ENCODE peak calls at places on chromosomes 3 and 15, in four cellular contexts. F, Y, P and I are unnamed samples. For H3K4me1, the result is how much of the 10 kb centered on the place peaks cover.

GRCh38 chr3:177597325-177598109 is 400.2 kb upstream of the TBL1XR1 start:
- DNase-seq in F (peak), Y (peak), P (no peak), I (no peak)

GRCh38 chr3:5155241-5155640 is 32.3 kb upstream of the EDEM1 start:
- DNase-seq in F (no peak), Y (no peak), P (no peak), I (no peak)

GRCh38 chr15:42084465-42085235 is 9.7 kb downstream of the PLA2G4D start:
- DNase-seq in F (peak), Y (peak), P (peak), I (peak)

GRCh38 chr15:65856821-65857455 is 12.4 kb upstream of the RAB11A start:
- DNase-seq in F (peak), Y (peak), P (peak), I (peak)

GRCh38 chr3:112132975-112133448 is at the start of gene GCSAM:
- DNase-seq in F (peak), Y (no peak), P (no peak), I (peak)

GRCh38 chr15:93981706-93982105 is 249.7 kb upstream of the MCTP2 start:
- DNase-seq in F (no peak), Y (no peak), P (no peak), I (no peak)

GRCh38 chr3:167936010-167936409 is 159.7 kb downstream of the GOLIM4 start:
- DNase-seq in F (peak), Y (no peak), P (no peak), I (no peak)

GRCh38 chr3:180073561-180073960 is 36.8 kb upstream of the PEX5L start:
- DNase-seq in F (no peak), Y (no peak), P (no peak), I (no peak)

GRCh38 chr15:70093481-70094309 is 4.0 kb downstream of the TLE3 start:
- DNase-seq in F (no peak), Y (no peak), P (no peak), I (no peak)

GRCh38 chr3:34683851-34684250 is 885.4 kb downstream of the PDCD6IP start:
- DNase-seq in F (peak), Y (peak), P (peak), I (peak)

GRCh38 chr3:179438836-179439235 is 12.4 kb downstream of the GNB4 start:
- DNase-seq in F (no peak), Y (no peak), P (no peak), I (no peak)

GRCh38 chr15:35673093-35673573 is 127.2 kb upstream of the DPH6 start:
- DNase-seq in F (no peak), Y (no peak), P (no peak), I (no peak)

GRCh38 chr3:30313840-30314239 is 292.6 kb upstream of the TGFBR2 start:
- DNase-seq in F (no peak), Y (no peak), P (no peak), I (no peak)

GRCh38 chr3:56986347-56986746 is 74.1 kb upstream of the SPATA12 start:
- DNase-seq in F (no peak), Y (no peak), P (no peak), I (no peak)
- H3K4me1 ChIP-seq in F (under half), Y (under half), P (under half), I (under half)

DNA sequence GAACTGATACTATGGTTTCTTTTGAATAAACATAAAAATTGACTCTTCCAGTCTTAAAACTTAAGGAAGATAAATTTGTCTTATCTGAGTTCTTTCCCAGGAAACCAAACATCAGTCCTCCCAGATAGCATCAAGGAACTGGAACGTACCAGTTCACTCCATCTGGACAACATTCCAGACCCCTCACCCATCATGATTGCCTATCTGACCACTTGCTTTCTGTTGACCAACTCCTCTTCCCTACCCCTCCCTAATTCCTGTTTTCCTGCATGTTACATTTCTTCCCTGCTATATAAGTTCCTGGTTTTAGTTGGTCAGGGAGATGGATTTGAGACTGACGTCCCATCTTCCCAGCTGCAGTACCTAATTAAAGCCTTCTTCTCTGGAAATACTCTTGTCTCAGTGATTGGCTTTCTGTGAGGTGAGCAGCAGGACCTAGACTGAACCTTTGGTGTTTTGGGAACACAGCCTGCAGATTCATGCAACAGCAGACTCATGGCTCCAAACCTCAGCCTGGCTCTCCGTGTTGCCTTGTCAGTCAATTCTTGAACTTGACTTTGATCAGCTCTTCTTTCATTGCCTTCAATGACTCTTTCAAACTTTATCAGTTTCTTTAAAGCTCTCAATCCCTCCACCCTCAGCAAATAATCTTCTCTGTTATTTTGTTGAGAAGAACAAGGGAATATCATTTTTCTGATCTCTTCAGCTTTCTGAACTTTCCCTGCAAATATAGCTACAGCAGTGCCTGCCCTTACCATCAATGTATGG is 123.6 kb downstream of the RPL22L1 start:
- DNase-seq in F (no peak), Y (no peak), P (no peak), I (no peak)
- H3K4me1 ChIP-seq in F (under half), Y (under half), P (under half), I (under half)

GRCh38 chr3:188236241-188236640 is 82.3 kb downstream of the LPP start:
- DNase-seq in F (no peak), Y (no peak), P (no peak), I (no peak)
- H3K4me1 ChIP-seq in F (under half), Y (under half), P (half or more), I (under half)

DNA sequence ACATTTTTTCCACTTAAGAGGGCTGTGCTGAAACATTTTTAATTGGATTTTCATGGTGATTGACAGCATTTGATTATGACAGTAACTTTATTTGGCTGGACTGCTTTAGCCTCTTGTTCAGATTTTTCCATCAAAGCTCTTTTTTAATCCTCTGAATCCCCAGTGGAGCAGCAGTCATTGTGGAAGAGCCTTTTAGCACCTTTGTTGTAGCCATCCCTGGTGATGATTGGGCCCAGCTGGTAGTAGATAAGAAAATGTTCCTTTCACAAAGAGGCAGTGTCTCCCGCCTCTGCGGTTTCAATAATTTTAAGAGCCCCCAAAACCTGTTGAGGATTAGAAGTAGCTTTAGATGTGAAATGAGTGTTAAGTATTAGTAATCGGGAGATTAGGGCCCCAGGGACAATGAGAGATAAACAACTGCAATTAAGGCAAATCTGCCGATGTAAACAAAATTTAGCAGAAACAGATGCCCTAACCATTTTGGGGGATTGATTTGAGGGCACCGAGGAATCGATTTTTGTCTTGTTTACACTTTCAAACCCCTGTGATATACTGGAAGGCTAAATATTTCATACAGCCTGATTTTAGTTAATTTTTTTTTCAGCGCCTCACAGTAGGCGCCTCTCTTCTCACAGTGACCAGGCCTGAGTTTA is 43.3 kb upstream of the SKOR1 start:
- DNase-seq in F (no peak), Y (no peak), P (no peak), I (no peak)
- H3K4me1 ChIP-seq in F (under half), Y (under half), P (under half), I (under half)

GRCh38 chr3:61667417-61668213 is 106.2 kb downstream of the PTPRG start:
- DNase-seq in F (no peak), Y (no peak), P (no peak), I (no peak)
- H3K4me1 ChIP-seq in F (under half), Y (under half), P (under half), I (under half)

DNA sequence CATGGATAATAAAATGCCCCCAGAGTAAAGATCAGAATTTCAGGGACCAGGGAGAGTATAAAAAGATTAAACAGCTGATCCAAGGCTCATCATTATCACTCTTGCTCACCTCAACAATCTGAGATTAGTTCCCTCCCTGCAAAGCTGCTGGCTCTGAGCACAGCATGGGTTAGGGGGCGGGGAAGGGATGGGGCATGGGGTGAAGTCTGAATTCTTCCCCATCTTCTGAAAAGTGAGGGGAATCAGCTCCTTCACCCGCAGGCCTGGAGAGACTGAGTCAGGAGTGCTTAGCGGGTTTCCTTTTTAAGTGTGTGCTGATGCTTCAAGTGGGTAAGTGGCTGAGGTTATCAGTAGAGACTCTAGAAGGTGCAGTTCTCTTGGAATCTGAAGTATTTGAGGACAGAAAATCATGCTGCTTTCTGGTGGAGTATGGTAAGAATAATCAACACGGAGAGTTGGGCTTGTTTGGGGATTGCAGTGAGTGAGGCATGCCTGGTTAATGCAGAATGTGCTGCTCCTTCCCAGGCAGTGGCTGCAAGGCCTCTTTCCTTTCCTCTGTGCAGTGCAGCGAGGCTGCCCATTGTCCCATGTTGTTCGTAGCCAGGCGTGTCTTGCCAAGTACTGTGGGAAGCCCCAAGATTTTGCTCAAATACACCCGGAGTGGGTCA is 59.2 kb upstream of the TRAK1 start:
- DNase-seq in F (no peak), Y (no peak), P (no peak), I (no peak)
- H3K4me1 ChIP-seq in F (under half), Y (under half), P (under half), I (under half)